ENCODE peak calls at places on chromosomes 4 and X, in four cellular contexts. One of them, this sample, is unnamed.

GRCh38 chrX:46236411-46236810 is 308.8 kb downstream of the ZNF674 start:
- DNase-seq in HepG2: no peak
- DNase-seq in GM12878: no peak
- DNase-seq in K562: no peak
- DNase-seq in this sample: no peak

GRCh38 chr4:67680568-67681222 is 20.3 kb downstream of the UBA6 start:
- DNase-seq in K562: no peak
- DNase-seq in HepG2: peak; percentile 23
- DNase-seq in GM12878: no peak
- DNase-seq in this sample: no peak

GRCh38 chr4:110704748-110705439 is 82.0 kb upstream of the PITX2 start:
- DNase-seq in HepG2: no peak
- DNase-seq in K562: no peak
- DNase-seq in GM12878: no peak
- DNase-seq in this sample: no peak

GRCh38 chr4:1570291-1571164 is 113.6 kb downstream of the FAM53A start:
- DNase-seq in K562: no peak
- DNase-seq in HepG2: no peak
- DNase-seq in GM12878: no peak
- DNase-seq in this sample: peak; percentile 31

GRCh38 chr4:26420903-26421302 is 69.4 kb downstream of the CCKAR start:
- DNase-seq in K562: no peak
- DNase-seq in GM12878: no peak
- DNase-seq in HepG2: no peak
- DNase-seq in this sample: no peak

GRCh38 chr4:153934689-153935017 is 145.8 kb upstream of the SFRP2 start:
- DNase-seq in K562: no peak
- DNase-seq in HepG2: no peak
- DNase-seq in GM12878: no peak
- DNase-seq in this sample: no peak

GRCh38 chrX:51931761-51932160 is 38.3 kb downstream of the MAGED1 start:
- DNase-seq in HepG2: no peak
- DNase-seq in K562: no peak
- DNase-seq in GM12878: no peak
- DNase-seq in this sample: no peak

GRCh38 chr4:3124070-3124767 is 49.7 kb downstream of the HTT start:
- DNase-seq in GM12878: no peak
- DNase-seq in K562: no peak
- DNase-seq in HepG2: no peak
- DNase-seq in this sample: no peak

GRCh38 chr4:128916832-128917231 is 107.3 kb downstream of the JADE1 start:
- DNase-seq in GM12878: peak; percentile 84
- DNase-seq in K562: no peak
- DNase-seq in HepG2: no peak
- DNase-seq in this sample: no peak

GRCh38 chr4:141636077-141636770 is at the start of gene IL15:
- DNase-seq in GM12878: no peak
- DNase-seq in K562: peak; percentile 4
- DNase-seq in HepG2: peak; percentile 16
- DNase-seq in this sample: peak; percentile 77

GRCh38 chrX:37315511-37316248 is 33.5 kb upstream of the PRRG1 start:
- DNase-seq in K562: no peak
- DNase-seq in GM12878: no peak
- DNase-seq in HepG2: peak; percentile 8
- DNase-seq in this sample: no peak

GRCh38 chrX:109967151-109967550 is 35.8 kb upstream of the TMEM164 start:
- DNase-seq in K562: no peak
- DNase-seq in HepG2: no peak
- DNase-seq in GM12878: no peak
- DNase-seq in this sample: no peak

GRCh38 chr4:122832732-122833131 is 6.1 kb downstream of the FGF2 start:
- DNase-seq in HepG2: no peak
- DNase-seq in GM12878: no peak
- DNase-seq in K562: no peak
- DNase-seq in this sample: no peak

DNA sequence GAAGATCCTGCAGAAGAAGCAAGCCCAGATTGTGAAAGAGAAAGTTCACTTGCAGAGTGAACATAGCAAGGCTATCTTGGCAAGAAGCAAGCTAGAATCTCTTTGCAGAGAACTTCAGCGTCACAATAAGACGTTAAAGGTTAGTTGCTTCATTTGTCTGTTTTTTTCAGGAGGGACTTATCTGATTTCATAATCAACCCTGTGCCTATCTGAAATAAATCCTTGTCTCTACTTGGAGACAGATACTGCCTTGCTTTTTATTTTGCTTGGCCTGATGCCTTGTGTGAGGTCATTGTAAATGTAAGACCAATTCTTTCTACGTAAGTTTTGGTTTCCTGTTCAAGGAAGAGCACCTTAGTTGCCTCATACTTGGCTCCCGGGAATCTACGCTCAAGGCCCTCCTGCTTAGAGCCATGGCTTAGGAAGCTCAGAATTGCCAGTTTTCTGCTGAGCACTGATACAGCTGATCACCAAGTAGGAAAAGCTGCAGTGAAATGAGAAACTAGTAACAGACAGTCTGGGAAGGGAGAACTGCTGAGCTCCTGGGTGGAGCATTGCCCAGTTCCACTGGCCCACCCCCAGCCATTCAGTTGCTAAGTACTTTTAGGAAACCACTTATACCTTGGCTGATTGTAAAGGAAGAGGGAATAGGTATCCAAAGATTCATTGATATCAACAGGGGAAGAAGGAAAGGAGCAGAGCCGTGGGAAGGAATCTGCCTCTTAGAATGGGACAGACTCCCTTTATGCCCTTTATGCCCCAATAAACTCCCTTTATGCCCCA is 41.8 kb downstream of the RBBP7 start:
- DNase-seq in K562: no peak
- DNase-seq in GM12878: no peak
- DNase-seq in HepG2: no peak
- DNase-seq in this sample: no peak
- TF ChIP-seq ETV6 in K562: no peak
- TF ChIP-seq ETV6 in GM12878: no peak
- TF ChIP-seq ETV6 in HepG2: no peak
- TF ChIP-seq ETV6 in this sample: no peak

DNA sequence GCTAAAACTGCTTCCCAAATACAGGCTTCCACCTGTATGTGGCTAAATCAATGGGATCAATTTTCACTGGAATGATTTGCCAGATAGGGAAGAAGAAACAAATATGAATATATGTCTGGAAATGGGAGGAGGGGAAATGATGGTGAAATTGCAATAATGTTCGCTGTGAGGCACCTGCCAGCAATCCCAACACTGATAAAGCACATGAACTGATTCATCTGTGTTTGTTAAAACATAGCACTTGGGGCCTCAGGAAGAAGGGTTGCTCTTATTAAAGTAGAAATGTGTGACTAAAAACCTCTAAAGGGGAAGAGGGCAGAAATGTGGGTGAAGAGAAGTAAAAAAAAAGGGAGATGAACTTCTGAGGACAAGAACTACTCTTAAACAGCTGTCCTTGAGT is 101.4 kb downstream of the C4orf51 start:
- DNase-seq in HepG2: no peak
- DNase-seq in GM12878: no peak
- DNase-seq in K562: no peak
- DNase-seq in this sample: no peak
- TF ChIP-seq ETV6 in HepG2: no peak
- TF ChIP-seq ETV6 in GM12878: no peak
- TF ChIP-seq ETV6 in K562: no peak
- TF ChIP-seq ETV6 in this sample: no peak

DNA sequence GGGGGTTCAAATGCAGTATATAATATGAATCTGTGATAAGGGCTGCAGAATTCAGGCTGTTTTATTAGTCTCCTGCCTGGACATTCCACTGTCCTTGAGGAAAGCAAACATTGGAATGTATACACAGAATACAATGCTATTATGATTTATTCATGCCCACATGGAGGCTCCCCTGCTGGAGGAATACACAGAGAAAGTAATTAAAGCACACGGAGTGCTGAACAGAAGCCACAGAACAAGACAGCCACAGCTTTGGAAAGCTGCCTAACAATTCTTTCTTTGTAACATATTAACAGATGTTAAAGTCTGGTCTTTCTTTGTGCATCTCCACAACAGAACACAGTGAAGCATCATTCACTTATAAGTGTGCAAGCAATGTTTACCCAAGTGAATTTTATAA is 155.8 kb downstream of the ARAP2 start:
- DNase-seq in HepG2: peak; percentile 2
- DNase-seq in GM12878: no peak
- DNase-seq in K562: no peak
- DNase-seq in this sample: no peak
- TF ChIP-seq ETV6 in HepG2: no peak
- TF ChIP-seq ETV6 in GM12878: no peak
- TF ChIP-seq ETV6 in K562: no peak
- TF ChIP-seq ETV6 in this sample: no peak

DNA sequence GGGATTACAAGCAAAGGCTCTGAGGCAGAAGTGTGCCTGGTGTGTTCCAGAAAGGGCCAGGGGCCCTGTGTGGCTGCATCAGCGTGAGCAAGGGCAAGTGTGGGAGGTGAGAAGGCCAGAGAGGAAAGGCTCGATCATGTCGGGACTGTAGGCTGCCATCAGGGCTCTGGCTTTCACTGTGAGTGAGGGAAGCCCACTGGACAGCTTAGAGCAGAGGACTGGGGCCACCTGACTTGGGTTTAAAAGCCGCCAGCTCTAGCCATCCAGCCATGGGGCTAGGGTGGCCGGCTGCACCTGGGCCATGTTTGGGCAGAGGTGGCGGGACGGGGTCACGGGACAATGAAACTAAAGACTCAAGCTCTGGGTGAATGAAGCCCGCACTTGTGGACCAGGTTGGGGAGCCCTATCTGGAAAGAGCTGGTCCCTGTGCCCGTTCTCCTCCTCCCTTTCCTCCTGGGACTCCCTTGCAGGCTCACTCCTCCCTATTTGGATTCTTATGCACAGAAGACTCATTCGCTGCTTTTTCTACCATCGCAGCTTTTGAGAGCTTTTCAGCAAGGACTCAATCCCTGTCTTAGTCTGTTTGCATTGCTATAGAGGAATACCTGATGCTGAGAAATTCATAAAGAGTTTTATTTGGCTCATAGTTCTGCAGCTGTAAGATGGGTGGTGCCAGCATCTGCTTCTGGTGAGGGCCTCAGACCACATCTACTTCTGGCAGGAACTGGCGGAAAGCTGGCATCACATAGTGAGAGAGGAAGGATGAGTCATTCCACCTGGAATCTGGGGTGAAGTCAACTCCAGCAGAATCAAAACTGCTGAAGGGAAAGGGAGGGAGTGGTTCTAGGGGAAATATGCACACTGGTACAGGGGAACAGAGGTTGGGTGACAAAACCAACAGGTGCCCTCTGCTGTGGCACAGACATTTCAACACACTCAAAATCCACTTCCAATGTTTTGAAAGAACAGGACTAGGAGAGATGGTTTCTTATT is 15.3 kb downstream of the CTAG1B start:
- DNase-seq in HepG2: no peak
- DNase-seq in GM12878: no peak
- DNase-seq in K562: no peak
- DNase-seq in this sample: no peak
- TF ChIP-seq ETV6 in HepG2: no peak
- TF ChIP-seq ETV6 in GM12878: no peak
- TF ChIP-seq ETV6 in K562: no peak
- TF ChIP-seq ETV6 in this sample: no peak

GRCh38 chr4:143482753-143483362 is 30.6 kb upstream of the SMARCA5 start:
- DNase-seq in GM12878: no peak
- DNase-seq in HepG2: peak; percentile 16
- DNase-seq in K562: peak; percentile 56
- DNase-seq in this sample: no peak
- TF ChIP-seq ETV6 in GM12878: no peak
- TF ChIP-seq ETV6 in HepG2: no peak
- TF ChIP-seq ETV6 in K562: no peak
- TF ChIP-seq ETV6 in this sample: no peak

GRCh38 chr4:155190099-155190498 is 18.3 kb upstream of the NPY2R start:
- DNase-seq in K562: no peak
- DNase-seq in GM12878: no peak
- DNase-seq in HepG2: no peak
- DNase-seq in this sample: no peak

GRCh38 chr4:155187989-155188388 is 20.4 kb upstream of the NPY2R start:
- DNase-seq in GM12878: no peak
- DNase-seq in HepG2: no peak
- DNase-seq in K562: no peak
- DNase-seq in this sample: no peak
- TF ChIP-seq ETV6 in GM12878: no peak
- TF ChIP-seq ETV6 in HepG2: no peak
- TF ChIP-seq ETV6 in K562: no peak
- TF ChIP-seq ETV6 in this sample: no peak

This sample was measured in WTC11.